ENCODE peak calls at places on chromosomes 12 and 14, in four cellular contexts. One of them, this sample, is unnamed.

GRCh38 chr12:116133609-116134214 is 143.8 kb downstream of the MED13L start:
- DNase-seq in fibroblast of villous mesenchyme: no peak
- DNase-seq in A549: no peak
- DNase-seq in hippocampal formation: no peak
- DNase-seq in this sample: no peak

GRCh38 chr12:90120627-90121026 is 412.0 kb upstream of the ATP2B1 start:
- DNase-seq in fibroblast of villous mesenchyme: no peak
- DNase-seq in A549: no peak
- DNase-seq in hippocampal formation: no peak
- DNase-seq in this sample: no peak

GRCh38 chr14:42112108-42112507 is 505.4 kb downstream of the LRFN5 start:
- DNase-seq in fibroblast of villous mesenchyme: peak; percentile 7
- DNase-seq in A549: no peak
- DNase-seq in hippocampal formation: no peak
- DNase-seq in this sample: no peak

GRCh38 chr14:104445832-104446381 is 133.7 kb upstream of the C14orf180 start:
- DNase-seq in fibroblast of villous mesenchyme: no peak
- DNase-seq in A549: no peak
- DNase-seq in hippocampal formation: no peak
- DNase-seq in this sample: no peak

GRCh38 chr12:1779783-1780182 is 40.6 kb upstream of the LRTM2 start:
- DNase-seq in fibroblast of villous mesenchyme: no peak
- DNase-seq in A549: no peak
- DNase-seq in hippocampal formation: peak; percentile 38
- DNase-seq in this sample: no peak

GRCh38 chr12:8667280-8667679 is 4.7 kb upstream of the MFAP5 start:
- DNase-seq in fibroblast of villous mesenchyme: no peak
- DNase-seq in A549: no peak
- DNase-seq in hippocampal formation: no peak
- DNase-seq in this sample: no peak

GRCh38 chr12:14356147-14356546 is 9.3 kb upstream of the ATF7IP start:
- DNase-seq in fibroblast of villous mesenchyme: no peak
- DNase-seq in A549: no peak
- DNase-seq in hippocampal formation: no peak
- DNase-seq in this sample: peak; percentile 34

GRCh38 chr12:70264067-70264867 is 21.0 kb downstream of the CNOT2 start:
- DNase-seq in fibroblast of villous mesenchyme: no peak
- DNase-seq in A549: no peak
- DNase-seq in hippocampal formation: no peak
- DNase-seq in this sample: no peak

GRCh38 chr12:108305520-108305919 is 33.6 kb downstream of the CMKLR1 start:
- DNase-seq in fibroblast of villous mesenchyme: peak; percentile 88
- DNase-seq in A549: no peak
- DNase-seq in hippocampal formation: no peak
- DNase-seq in this sample: no peak

GRCh38 chr12:14936224-14936861 is 2.0 kb downstream of the ERP27 start:
- DNase-seq in fibroblast of villous mesenchyme: no peak
- DNase-seq in A549: no peak
- DNase-seq in hippocampal formation: no peak
- DNase-seq in this sample: no peak

GRCh38 chr12:12336049-12336411 is 14.0 kb downstream of the MANSC1 start:
- DNase-seq in fibroblast of villous mesenchyme: peak; percentile 64
- DNase-seq in A549: no peak
- DNase-seq in hippocampal formation: no peak
- DNase-seq in this sample: peak; percentile 58

GRCh38 chr14:61184117-61184516 is 97.0 kb downstream of the TMEM30B start:
- DNase-seq in fibroblast of villous mesenchyme: peak; percentile 80
- DNase-seq in A549: no peak
- DNase-seq in hippocampal formation: no peak
- DNase-seq in this sample: peak; percentile 46

GRCh38 chr12:52156757-52157565 is 34.9 kb downstream of the KRT80 start:
- DNase-seq in fibroblast of villous mesenchyme: peak; percentile 55
- DNase-seq in A549: peak; percentile 81
- DNase-seq in hippocampal formation: peak; percentile 65
- DNase-seq in this sample: peak; percentile 66

GRCh38 chr12:46659032-46659703 is 166.6 kb downstream of the SLC38A4 start:
- DNase-seq in fibroblast of villous mesenchyme: no peak
- DNase-seq in A549: no peak
- DNase-seq in hippocampal formation: no peak
- DNase-seq in this sample: no peak

GRCh38 chr12:53500776-53501614 is at the start of gene TARBP2:
- DNase-seq in fibroblast of villous mesenchyme: peak; percentile 100
- DNase-seq in A549: peak; percentile 96
- DNase-seq in hippocampal formation: peak; percentile 99
- DNase-seq in this sample: peak; percentile 100

GRCh38 chr12:110337912-110338710 is 57.1 kb downstream of the ATP2A2 start:
- DNase-seq in fibroblast of villous mesenchyme: no peak
- DNase-seq in A549: no peak
- DNase-seq in hippocampal formation: no peak
- DNase-seq in this sample: no peak

GRCh38 chr12:65882504-65882903 is 58.2 kb downstream of the HMGA2 start:
- DNase-seq in fibroblast of villous mesenchyme: peak; percentile 58
- DNase-seq in A549: no peak
- DNase-seq in hippocampal formation: no peak
- DNase-seq in this sample: peak; percentile 50

GRCh38 chr14:62682208-62682607 is 363.1 kb downstream of the KCNH5 start:
- DNase-seq in fibroblast of villous mesenchyme: no peak
- DNase-seq in A549: no peak
- DNase-seq in hippocampal formation: no peak
- DNase-seq in this sample: no peak

GRCh38 chr12:57416039-57416996 is 14.5 kb downstream of the R3HDM2 start:
- DNase-seq in fibroblast of villous mesenchyme: peak; percentile 14
- DNase-seq in A549: no peak
- DNase-seq in hippocampal formation: no peak
- DNase-seq in this sample: no peak

GRCh38 chr12:126708492-126708896 is 1558.5 kb upstream of the TMEM132C start:
- DNase-seq in fibroblast of villous mesenchyme: peak; percentile 18
- DNase-seq in A549: no peak
- DNase-seq in hippocampal formation: no peak
- DNase-seq in this sample: peak; percentile 51

GRCh38 chr12:67394600-67394999 is 125.4 kb downstream of the CAND1 start:
- DNase-seq in fibroblast of villous mesenchyme: peak; percentile 41
- DNase-seq in A549: no peak
- DNase-seq in hippocampal formation: peak; percentile 13
- DNase-seq in this sample: no peak

GRCh38 chr14:94373708-94374107 is 14.7 kb downstream of the SERPINA1 start:
- DNase-seq in fibroblast of villous mesenchyme: peak; percentile 79
- DNase-seq in A549: peak; percentile 34
- DNase-seq in hippocampal formation: no peak
- DNase-seq in this sample: peak; percentile 69

This sample was measured in Caki2.